ENCODE peak calls at places on chromosomes 16 and 17, in five cellular contexts. R, X, Z, P and V are unnamed samples.

GRCh38 chr17:72099919-72100318 is 20.9 kb upstream of the SOX9 start:
- DNase-seq in P (peak), X (no peak), Z (peak), R (no peak), V (no peak)

GRCh38 chr16:88633684-88634140 is 4.7 kb upstream of the IL17C start:
- DNase-seq in X (peak), Z (peak), P (no peak), R (peak), V (no peak)

GRCh38 chr16:2469399-2470233 is 1.5 kb upstream of the NTN3 start:
- DNase-seq in Z (no peak), P (no peak), X (no peak), R (no peak), V (no peak)

GRCh38 chr17:79950711-79951110 is 85.0 kb downstream of the TBC1D16 start:
- DNase-seq in P (no peak), X (no peak), R (no peak), Z (no peak), V (no peak)

GRCh38 chr17:73234746-73235145 is 26.9 kb downstream of the CPSF4L start:
- DNase-seq in P (no peak), X (no peak), R (no peak), Z (no peak), V (no peak)

GRCh38 chr17:59002848-59003247 is 103.8 kb downstream of the TRIM37 start:
- DNase-seq in P (no peak), R (no peak), X (no peak), Z (no peak), V (no peak)

GRCh38 chr17:27296427-27296979 is 2.6 kb downstream of the WSB1 start:
- DNase-seq in X (no peak), P (peak), R (no peak), Z (peak), V (peak)

GRCh38 chr16:74625500-74626350 is 18.8 kb upstream of the GLG1 start:
- DNase-seq in X (no peak), P (no peak), Z (no peak), R (no peak), V (no peak)

GRCh38 chr17:16583781-16584180 is 14.8 kb upstream of the ZNF287 start:
- DNase-seq in X (no peak), Z (no peak), R (no peak), P (no peak), V (no peak)

GRCh38 chr17:49971848-49972485 is 3.0 kb downstream of the DLX4 start:
- DNase-seq in R (no peak), Z (no peak), P (no peak), X (no peak), V (peak)
- H3K4me3 ChIP-seq in R (peak), Z (peak), P (no peak), X (no peak), V (no peak)

GRCh38 chr17:48546187-48546923 is 1.4 kb upstream of the HOXB2 start:
- DNase-seq in Z (peak), R (no peak), P (no peak), X (no peak), V (peak)

GRCh38 chr17:48544356-48545021 is 420 bp downstream of the HOXB2 start:
- DNase-seq in Z (peak), R (peak), X (peak), P (peak), V (peak)

GRCh38 chr17:48545539-48545938 is 630 bp upstream of the HOXB2 start:
- DNase-seq in Z (peak), R (no peak), P (no peak), X (no peak), V (no peak)

GRCh38 chr17:48543854-48544355 is 1.0 kb downstream of the HOXB2 start:
- DNase-seq in P (no peak), X (no peak), R (peak), Z (peak), V (no peak)

GRCh38 chr17:48545022-48545376 is at the start of gene HOXB2:
- DNase-seq in Z (peak), P (no peak), R (peak), X (peak), V (peak)
- H3K4me3 ChIP-seq in Z (peak), P (peak), R (peak), X (peak), V (peak)

GRCh38 chr17:15261818-15262290 is 3.3 kb downstream of the PMP22 start:
- DNase-seq in R (peak), Z (peak), X (no peak), P (no peak), V (peak)
- H3K4me3 ChIP-seq in R (peak), Z (peak), X (peak), P (peak), V (peak)

DNA sequence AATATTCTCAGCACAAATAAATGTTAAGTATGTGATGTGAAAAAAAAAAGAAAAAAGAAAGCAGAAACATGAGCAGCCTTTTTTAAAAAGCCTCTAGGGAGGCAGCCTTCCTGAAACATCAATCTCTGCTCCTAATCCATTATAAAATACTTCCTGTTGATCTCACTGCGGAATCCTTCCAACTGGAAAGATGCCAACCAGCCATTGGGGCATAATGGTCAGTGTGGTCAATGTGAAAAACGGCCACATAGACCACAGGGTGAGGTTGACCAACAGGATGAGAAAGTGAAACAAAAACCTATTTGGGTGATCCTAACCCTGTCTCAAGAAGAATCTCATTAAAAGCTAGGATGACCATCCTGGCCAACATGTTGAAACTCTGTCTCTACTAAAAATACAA is 26.1 kb upstream of the ABCA8 start:
- DNase-seq in X (peak), P (peak), R (no peak), Z (peak), V (peak)
- H3K4me3 ChIP-seq in X (no peak), P (peak), R (peak), Z (no peak), V (peak)